ENCODE peak calls at places on chromosomes 6 and 20, in six cellular contexts. C is PC-9, E is IMR-90, B is HepG2, Z is RWPE2, V is fibroblast of lung. Q is an unnamed sample.

GRCh38 chr20:48619126-48620101 is 208.4 kb downstream of the PREX1 start:
- DNase-seq in C (peak; percentile 56), E (no peak), B (no peak), Z (peak; percentile 82), V (no peak), Q (peak; percentile 86)

GRCh38 chr6:126112171-126112632 is 125.9 kb downstream of the TRMT11 start:
- DNase-seq in C (peak; percentile 16), E (peak; percentile 63), B (no peak), Z (no peak), V (no peak), Q (no peak)

GRCh38 chr20:52404676-52405075 is 213.1 kb upstream of the ZFP64 start:
- DNase-seq in C (no peak), E (no peak), B (no peak), Z (no peak), V (no peak), Q (no peak)

GRCh38 chr6:23173231-23173630 is 603.9 kb downstream of the HDGFL1 start:
- DNase-seq in C (no peak), E (peak; percentile 40), B (no peak), Z (no peak), V (no peak), Q (no peak)

GRCh38 chr6:42604150-42604549 is 40.3 kb downstream of the UBR2 start:
- DNase-seq in C (no peak), E (peak; percentile 45), B (no peak), Z (no peak), V (no peak), Q (no peak)

GRCh38 chr6:46201701-46202100 is 30.9 kb upstream of the ENPP5 start:
- DNase-seq in C (no peak), E (no peak), B (no peak), Z (no peak), V (no peak), Q (no peak)

GRCh38 chr6:139285590-139285989 is 6.2 kb downstream of the TXLNB start:
- DNase-seq in C (no peak), E (no peak), B (no peak), Z (no peak), V (no peak), Q (no peak)

GRCh38 chr6:82013561-82014275 is 233.8 kb downstream of the IBTK start:
- DNase-seq in C (no peak), E (peak; percentile 48), B (peak; percentile 34), Z (no peak), V (peak; percentile 83), Q (no peak)

GRCh38 chr6:57106990-57107389 is 17.0 kb downstream of the ZNF451 start:
- DNase-seq in C (no peak), E (no peak), B (peak; percentile 67), Z (no peak), V (no peak), Q (no peak)

GRCh38 chr6:127518212-127518709 is 874 bp downstream of the MTCL3 start:
- DNase-seq in C (no peak), E (no peak), B (no peak), Z (no peak), V (no peak), Q (no peak)

GRCh38 chr20:57653546-57653900 is 33.3 kb upstream of the ZBP1 start:
- DNase-seq in C (no peak), E (no peak), B (no peak), Z (peak; percentile 81), V (no peak), Q (peak; percentile 75)

GRCh38 chr20:55919319-55919718 is 86.0 kb downstream of the CBLN4 start:
- DNase-seq in C (no peak), E (no peak), B (no peak), Z (no peak), V (no peak), Q (no peak)

GRCh38 chr6:113184736-113185135 is 672.4 kb upstream of the MARCKS start:
- DNase-seq in C (no peak), E (peak; percentile 9), B (no peak), Z (no peak), V (peak; percentile 26), Q (no peak)

GRCh38 chr6:88244721-88245120 is 78.6 kb upstream of the CNR1 start:
- DNase-seq in C (no peak), E (no peak), B (no peak), Z (no peak), V (no peak), Q (no peak)

GRCh38 chr6:3913077-3913957 is 64.1 kb downstream of the FAM50B start:
- DNase-seq in C (peak; percentile 74), E (peak; percentile 99), B (peak; percentile 99), Z (peak; percentile 91), V (peak; percentile 97), Q (no peak)

GRCh38 chr20:10961651-10962288 is 288.0 kb upstream of the JAG1 start:
- DNase-seq in C (no peak), E (no peak), B (no peak), Z (no peak), V (peak; percentile 13), Q (no peak)

GRCh38 chr6:43091592-43091991 is 15.5 kb downstream of the PTK7 start:
- DNase-seq in C (no peak), E (no peak), B (no peak), Z (no peak), V (no peak), Q (peak; percentile 11)

GRCh38 chr6:30617565-30618269 is at the start of gene MRPS18B:
- DNase-seq in C (peak; percentile 96), E (peak; percentile 98), B (peak; percentile 98), Z (peak; percentile 97), V (peak; percentile 99), Q (peak; percentile 99)

GRCh38 chr20:30484009-30484748 is 773.3 kb upstream of the DEFB115 start:
- DNase-seq in C (no peak), E (no peak), B (no peak), Z (peak; percentile 70), V (no peak), Q (peak; percentile 86)
- TF ChIP-seq CTCF in C (no peak), E (no peak), B (no peak), Z (no peak), V (no peak), Q (no peak)

GRCh38 chr6:36317623-36318022 is 19.1 kb downstream of the BNIP5 start:
- DNase-seq in C (no peak), E (no peak), B (no peak), Z (no peak), V (no peak), Q (no peak)
- TF ChIP-seq CTCF in C (no peak), E (no peak), B (no peak), Z (no peak), V (no peak), Q (no peak)

GRCh38 chr6:152587473-152587872 is 49.7 kb downstream of the SYNE1 start:
- DNase-seq in C (no peak), E (no peak), B (no peak), Z (no peak), V (no peak), Q (no peak)

GRCh38 chr6:152585236-152585635 is 51.9 kb downstream of the SYNE1 start:
- DNase-seq in C (no peak), E (no peak), B (no peak), Z (no peak), V (no peak), Q (no peak)

GRCh38 chr6:152583888-152584287 is 53.3 kb downstream of the SYNE1 start:
- DNase-seq in C (no peak), E (no peak), B (no peak), Z (no peak), V (no peak), Q (no peak)
- TF ChIP-seq CTCF in C (no peak), E (no peak), B (no peak), Z (no peak), V (no peak), Q (no peak)

GRCh38 chr6:165893431-165893830 is 230.4 kb upstream of the PDE10A start:
- DNase-seq in C (no peak), E (no peak), B (no peak), Z (no peak), V (no peak), Q (no peak)

GRCh38 chr6:165889636-165890403 is 226.8 kb upstream of the PDE10A start:
- DNase-seq in C (no peak), E (peak; percentile 68), B (peak; percentile 35), Z (no peak), V (peak; percentile 60), Q (no peak)

GRCh38 chr6:165894228-165894825 is 231.3 kb upstream of the PDE10A start:
- DNase-seq in C (no peak), E (no peak), B (no peak), Z (no peak), V (no peak), Q (no peak)

GRCh38 chr6:165890404-165890735 is 227.3 kb upstream of the PDE10A start:
- DNase-seq in C (no peak), E (no peak), B (no peak), Z (no peak), V (no peak), Q (no peak)

DNA sequence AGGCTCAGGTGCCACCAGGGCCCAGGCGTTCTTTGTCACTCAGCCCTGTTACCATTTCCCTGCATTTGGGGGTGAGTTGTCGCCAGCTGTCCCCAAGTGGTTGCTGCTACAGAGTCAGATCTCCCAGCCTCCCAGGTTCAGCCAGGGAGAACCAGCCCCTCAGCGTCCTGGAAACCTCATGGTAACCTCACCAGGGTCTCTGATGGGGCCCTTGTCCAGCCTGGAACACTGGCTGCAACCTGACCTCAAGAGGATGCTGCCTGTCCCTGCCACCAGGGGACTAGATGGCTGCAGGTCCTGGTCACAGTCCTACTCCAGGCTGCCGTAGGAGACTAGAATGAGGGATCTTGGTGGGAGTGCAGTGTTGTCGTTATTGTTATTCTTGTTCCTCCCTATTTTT is 228.3 kb upstream of the PDE10A start:
- DNase-seq in C (no peak), E (no peak), B (no peak), Z (no peak), V (no peak), Q (no peak)
- TF ChIP-seq CTCF in C (no peak), E (no peak), B (no peak), Z (no peak), V (no peak), Q (peak; percentile 49)

GRCh38 chr6:10852281-10852965 is 14.1 kb upstream of the MAK start:
- DNase-seq in C (no peak), E (no peak), B (no peak), Z (no peak), V (peak; percentile 7), Q (no peak)

GRCh38 chr6:10855233-10855632 is 16.9 kb upstream of the MAK start:
- DNase-seq in C (no peak), E (no peak), B (no peak), Z (no peak), V (no peak), Q (no peak)

GRCh38 chr6:10847684-10848083 is 9.3 kb upstream of the MAK start:
- DNase-seq in C (no peak), E (no peak), B (no peak), Z (no peak), V (no peak), Q (no peak)

DNA sequence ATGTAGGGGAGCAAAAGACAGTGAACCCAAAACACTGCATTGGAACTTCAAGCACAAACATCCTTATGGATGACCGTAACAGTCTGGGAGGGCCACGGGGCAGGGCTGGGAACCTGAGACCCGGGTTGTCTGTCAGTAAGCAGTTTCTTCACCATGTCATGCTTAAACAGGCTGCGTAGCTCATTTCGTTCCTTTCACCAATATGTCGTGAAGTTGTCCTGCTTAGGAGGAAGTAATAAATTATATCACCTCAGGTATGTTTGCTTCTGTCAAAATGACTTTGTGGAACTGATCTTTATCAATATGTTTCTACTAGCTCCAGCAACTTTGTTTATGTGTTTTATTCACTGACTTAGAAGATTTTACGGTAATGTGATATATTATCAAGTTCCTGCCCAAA is 12.4 kb upstream of the MAK start:
- DNase-seq in C (peak; percentile 12), E (no peak), B (no peak), Z (no peak), V (no peak), Q (no peak)
- TF ChIP-seq CTCF in C (no peak), E (no peak), B (no peak), Z (no peak), V (no peak), Q (no peak)

Q was measured in chondrocyte.